ENCODE peak calls at places on chromosomes 3 and 15, in six cellular contexts. Z is kidney tubule cell; F is IMR-90; T is naive thymus-derived CD4-positive, alpha-beta T cell; M is GM23338; D is GM04503. J is an unnamed sample.

GRCh38 chr15:65373163-65373651 is 4.6 kb downstream of the IGDCC3 start:
- DNase-seq in D (no peak), Z (no peak), M (no peak), T (no peak), F (no peak), J (peak; percentile 56)

GRCh38 chr3:11726146-11726545 is 82.4 kb upstream of the VGLL4 start:
- DNase-seq in T (no peak), F (no peak), D (no peak), M (no peak), Z (no peak), J (no peak)

GRCh38 chr15:68480296-68480695 is 48.3 kb upstream of the ITGA11 start:
- DNase-seq in F (no peak), T (no peak), D (no peak), M (no peak), Z (no peak), J (no peak)

GRCh38 chr3:134357914-134358811 is 16.1 kb downstream of the AMOTL2 start:
- DNase-seq in T (no peak), M (no peak), F (peak; percentile 96), D (peak; percentile 93), Z (peak; percentile 95), J (no peak)

GRCh38 chr3:12972791-12973702 is 100.2 kb downstream of the IQSEC1 start:
- DNase-seq in F (no peak), T (no peak), M (no peak), Z (no peak), D (no peak), J (no peak)

GRCh38 chr3:18085429-18085828 is 339.7 kb downstream of the SATB1 start:
- DNase-seq in F (no peak), Z (no peak), M (no peak), D (no peak), T (no peak), J (peak; percentile 6)

GRCh38 chr3:132592211-132592610 is 4.9 kb upstream of the ACKR4 start:
- DNase-seq in F (no peak), D (no peak), T (no peak), Z (no peak), M (no peak), J (no peak)

GRCh38 chr3:99549918-99550603 is 88.3 kb upstream of the COL8A1 start:
- DNase-seq in F (peak; percentile 66), D (no peak), T (no peak), M (no peak), Z (no peak), J (no peak)

GRCh38 chr15:79849789-79850188 is 47.0 kb downstream of the MTHFS start:
- DNase-seq in D (peak; percentile 5), M (peak; percentile 82), T (no peak), Z (peak; percentile 43), F (peak; percentile 52), J (peak; percentile 46)

GRCh38 chr3:28151608-28152228 is 89.7 kb upstream of the CMC1 start:
- DNase-seq in M (no peak), F (no peak), T (no peak), D (no peak), Z (no peak), J (no peak)

GRCh38 chr15:41233367-41233771 is 2.3 kb downstream of the CHP1 start:
- DNase-seq in Z (peak; percentile 62), D (peak; percentile 37), M (no peak), F (peak; percentile 86), T (no peak), J (no peak)

GRCh38 chr3:174620138-174620537 is 239.0 kb upstream of the NAALADL2 start:
- DNase-seq in T (no peak), Z (peak; percentile 23), D (no peak), M (peak; percentile 21), F (no peak), J (no peak)

GRCh38 chr3:183924956-183925355 is 40.3 kb upstream of the PARL start:
- DNase-seq in T (no peak), F (peak; percentile 93), Z (no peak), M (no peak), D (no peak), J (no peak)

GRCh38 chr3:89957461-89957860 is 850.0 kb downstream of the EPHA3 start:
- DNase-seq in D (no peak), F (no peak), M (no peak), T (no peak), Z (no peak), J (no peak)